ENCODE peak calls at places on chromosome 7, in ten cellular contexts. L is GM04504; U is activated naive CD8-positive, alpha-beta T cell treated with anti-CD3 and anti-CD28 coated beads, Interleukin-2, amount 50 U/mL, for 16 hours; J is fibroblast of lung; I is NCI-H1105; K is NAMALWA; Q is B cell; Y is non-pigmented ciliary epithelial cell; P is activated T-cell treated with anti-CD3 and anti-CD28 coated beads, Interleukin-2, amount 50 U/mL, for 72 hours; S is left ventricle myocardium inferior. N is an unnamed sample.

GRCh38 chr7:150943453-150943814 is 34.7 kb downstream of the KCNH2 start:
- DNase-seq in L (no peak), U (no peak), J (no peak), I (no peak), K (no peak), Q (no peak), Y (no peak), P (no peak), S (no peak), N (no peak)

GRCh38 chr7:99002827-99003212 is 124.5 kb downstream of the TRRAP start:
- DNase-seq in L (no peak), U (no peak), J (no peak), I (no peak), K (no peak), Q (no peak), Y (no peak), P (no peak), S (no peak), N (no peak)

GRCh38 chr7:54860003-54860775 is 101.2 kb upstream of the SEC61G start:
- DNase-seq in L (no peak), U (no peak), J (peak; percentile 19), I (no peak), K (no peak), Q (no peak), Y (no peak), P (no peak), S (no peak), N (no peak)

GRCh38 chr7:20697351-20697750 is 81.9 kb downstream of the ABCB5 start:
- DNase-seq in L (no peak), U (no peak), J (peak; percentile 6), I (no peak), K (no peak), Q (no peak), Y (no peak), P (no peak), S (no peak), N (no peak)

GRCh38 chr7:122013070-122013469 is 131.0 kb downstream of the AASS start:
- DNase-seq in L (no peak), U (no peak), J (no peak), I (no peak), K (no peak), Q (no peak), Y (no peak), P (peak; percentile 23), S (no peak), N (no peak)

GRCh38 chr7:38171558-38172403 is 6.3 kb upstream of the STARD3NL start:
- DNase-seq in L (no peak), U (no peak), J (no peak), I (no peak), K (no peak), Q (no peak), Y (no peak), P (no peak), S (no peak), N (no peak)

GRCh38 chr7:28086198-28086597 is 94.4 kb downstream of the JAZF1 start:
- DNase-seq in L (no peak), U (no peak), J (no peak), I (peak; percentile 86), K (peak; percentile 46), Q (peak; percentile 28), Y (no peak), P (no peak), S (no peak), N (no peak)

GRCh38 chr7:20561466-20561865 is 54.0 kb upstream of the ABCB5 start:
- DNase-seq in L (no peak), U (no peak), J (peak; percentile 64), I (no peak), K (no peak), Q (no peak), Y (no peak), P (no peak), S (no peak), N (no peak)

GRCh38 chr7:151322893-151323292 is 18.7 kb upstream of the NUB1 start:
- DNase-seq in L (no peak), U (no peak), J (no peak), I (no peak), K (no peak), Q (no peak), Y (no peak), P (no peak), S (no peak), N (no peak)

GRCh38 chr7:154931906-154932305 is 71.0 kb downstream of the PAXIP1 start:
- DNase-seq in L (no peak), U (no peak), J (peak; percentile 59), I (no peak), K (no peak), Q (no peak), Y (no peak), P (no peak), S (no peak), N (no peak)

GRCh38 chr7:1794888-1795542 is 124.9 kb downstream of the ELFN1 start:
- DNase-seq in L (no peak), U (no peak), J (peak; percentile 7), I (no peak), K (peak; percentile 48), Q (no peak), Y (no peak), P (no peak), S (no peak), N (no peak)

GRCh38 chr7:39353615-39354376 is 212.4 kb upstream of the YAE1 start:
- DNase-seq in L (no peak), U (no peak), J (peak; percentile 88), I (peak; percentile 84), K (no peak), Q (no peak), Y (peak; percentile 30), P (no peak), S (peak; percentile 18), N (peak; percentile 58)

GRCh38 chr7:67716729-67717128 is 720.1 kb downstream of the TYW1 start:
- DNase-seq in L (no peak), U (no peak), J (no peak), I (no peak), K (peak; percentile 40), Q (no peak), Y (no peak), P (no peak), S (no peak), N (no peak)

GRCh38 chr7:14666304-14666703 is 236.2 kb downstream of the DGKB start:
- DNase-seq in L (no peak), U (no peak), J (no peak), I (no peak), K (no peak), Q (no peak), Y (no peak), P (no peak), S (no peak), N (no peak)

GRCh38 chr7:132895231-132895630 is 186.7 kb downstream of the CHCHD3 start:
- DNase-seq in L (no peak), U (no peak), J (peak; percentile 8), I (no peak), K (no peak), Q (no peak), Y (no peak), P (no peak), S (no peak), N (no peak)

GRCh38 chr7:156473476-156474240 is 166.9 kb upstream of the RNF32 start:
- DNase-seq in L (no peak), U (no peak), J (peak; percentile 33), I (peak; percentile 48), K (peak; percentile 55), Q (no peak), Y (peak; percentile 6), P (peak; percentile 16), S (peak; percentile 23), N (peak; percentile 40)

GRCh38 chr7:111255576-111255975 is 164.6 kb downstream of the LRRN3 start:
- DNase-seq in L (no peak), U (no peak), J (peak; percentile 29), I (no peak), K (no peak), Q (no peak), Y (no peak), P (no peak), S (no peak), N (no peak)

GRCh38 chr7:40709077-40709964 is 574.5 kb downstream of the SUGCT start:
- DNase-seq in L (no peak), U (no peak), J (no peak), I (no peak), K (no peak), Q (no peak), Y (no peak), P (no peak), S (no peak), N (no peak)

GRCh38 chr7:151114151-151115090 is 28.1 kb downstream of the AGAP3 start:
- DNase-seq in L (no peak), U (no peak), J (peak; percentile 44), I (no peak), K (no peak), Q (peak; percentile 66), Y (no peak), P (no peak), S (no peak), N (no peak)

N was measured in left ventricle myocardium superior.